ENCODE peak calls at places on chromosomes 6 and 20, in seven cellular contexts. One of them, this sample, is unnamed.

GRCh38 chr6:101226677-101227135 is 166.8 kb upstream of the GRIK2 start:
- DNase-seq in tibial artery: no peak
- DNase-seq in A549: peak; percentile 55
- DNase-seq in sigmoid colon: no peak
- DNase-seq in astrocyte: peak; percentile 0
- DNase-seq in naive thymus-derived CD4-positive, alpha-beta T cell: no peak
- DNase-seq in IMR-90: peak; percentile 3
- DNase-seq in this sample: no peak

GRCh38 chr6:154986787-154987235 is 8.3 kb upstream of the TIAM2 start:
- DNase-seq in tibial artery: no peak
- DNase-seq in A549: no peak
- DNase-seq in sigmoid colon: no peak
- DNase-seq in astrocyte: peak; percentile 58
- DNase-seq in naive thymus-derived CD4-positive, alpha-beta T cell: no peak
- DNase-seq in IMR-90: no peak
- DNase-seq in this sample: no peak

GRCh38 chr6:150142304-150142656 is 564 bp upstream of the PPP1R14C start:
- DNase-seq in tibial artery: no peak
- DNase-seq in A549: no peak
- DNase-seq in sigmoid colon: no peak
- DNase-seq in astrocyte: peak; percentile 39
- DNase-seq in naive thymus-derived CD4-positive, alpha-beta T cell: no peak
- DNase-seq in IMR-90: no peak
- DNase-seq in this sample: no peak

GRCh38 chr6:32614366-32615081 is 22.7 kb upstream of the HLA-DQA1 start:
- DNase-seq in tibial artery: no peak
- DNase-seq in A549: no peak
- DNase-seq in sigmoid colon: no peak
- DNase-seq in astrocyte: no peak
- DNase-seq in naive thymus-derived CD4-positive, alpha-beta T cell: no peak
- DNase-seq in IMR-90: no peak
- DNase-seq in this sample: no peak

GRCh38 chr6:39280247-39280731 is 33.9 kb downstream of the KCNK17 start:
- DNase-seq in tibial artery: no peak
- DNase-seq in A549: peak; percentile 44
- DNase-seq in sigmoid colon: no peak
- DNase-seq in astrocyte: no peak
- DNase-seq in naive thymus-derived CD4-positive, alpha-beta T cell: no peak
- DNase-seq in IMR-90: no peak
- DNase-seq in this sample: no peak

GRCh38 chr6:31952140-31952805 is 6.4 kb downstream of the CFB start:
- DNase-seq in tibial artery: no peak
- DNase-seq in A549: peak; percentile 43
- DNase-seq in sigmoid colon: peak; percentile 76
- DNase-seq in astrocyte: peak; percentile 22
- DNase-seq in naive thymus-derived CD4-positive, alpha-beta T cell: no peak
- DNase-seq in IMR-90: peak; percentile 63
- DNase-seq in this sample: no peak

GRCh38 chr6:33410711-33411631 is at the start of gene PHF1:
- DNase-seq in tibial artery: no peak
- DNase-seq in A549: no peak
- DNase-seq in sigmoid colon: no peak
- DNase-seq in astrocyte: peak; percentile 73
- DNase-seq in naive thymus-derived CD4-positive, alpha-beta T cell: no peak
- DNase-seq in IMR-90: peak; percentile 80
- DNase-seq in this sample: peak; percentile 76

GRCh38 chr20:8389381-8390368 is 257.6 kb downstream of the PLCB1 start:
- DNase-seq in tibial artery: no peak
- DNase-seq in A549: peak; percentile 51
- DNase-seq in sigmoid colon: no peak
- DNase-seq in astrocyte: peak; percentile 33
- DNase-seq in naive thymus-derived CD4-positive, alpha-beta T cell: peak; percentile 28
- DNase-seq in IMR-90: peak; percentile 59
- DNase-seq in this sample: no peak

GRCh38 chr20:51382986-51383821 is 159.3 kb downstream of the NFATC2 start:
- DNase-seq in tibial artery: no peak
- DNase-seq in A549: no peak
- DNase-seq in sigmoid colon: peak; percentile 72
- DNase-seq in astrocyte: no peak
- DNase-seq in naive thymus-derived CD4-positive, alpha-beta T cell: no peak
- DNase-seq in IMR-90: no peak
- DNase-seq in this sample: no peak

GRCh38 chr20:37758332-37758731 is 64.5 kb downstream of the CTNNBL1 start:
- DNase-seq in tibial artery: no peak
- DNase-seq in A549: peak; percentile 8
- DNase-seq in sigmoid colon: no peak
- DNase-seq in astrocyte: no peak
- DNase-seq in naive thymus-derived CD4-positive, alpha-beta T cell: no peak
- DNase-seq in IMR-90: no peak
- DNase-seq in this sample: no peak

GRCh38 chr20:38031957-38032356 is 1.3 kb downstream of the TTI1 start:
- DNase-seq in tibial artery: no peak
- DNase-seq in A549: no peak
- DNase-seq in sigmoid colon: no peak
- DNase-seq in astrocyte: no peak
- DNase-seq in naive thymus-derived CD4-positive, alpha-beta T cell: no peak
- DNase-seq in IMR-90: no peak
- DNase-seq in this sample: no peak

GRCh38 chr6:22558288-22558882 is 11.0 kb upstream of the HDGFL1 start:
- DNase-seq in tibial artery: no peak
- DNase-seq in A549: peak; percentile 1
- DNase-seq in sigmoid colon: no peak
- DNase-seq in astrocyte: no peak
- DNase-seq in naive thymus-derived CD4-positive, alpha-beta T cell: no peak
- DNase-seq in IMR-90: peak; percentile 21
- DNase-seq in this sample: no peak

GRCh38 chr6:17015144-17015543 is 86.7 kb upstream of the STMND1 start:
- DNase-seq in tibial artery: no peak
- DNase-seq in A549: no peak
- DNase-seq in sigmoid colon: no peak
- DNase-seq in astrocyte: peak; percentile 96
- DNase-seq in naive thymus-derived CD4-positive, alpha-beta T cell: peak; percentile 2
- DNase-seq in IMR-90: peak; percentile 89
- DNase-seq in this sample: no peak

GRCh38 chr6:134287863-134288537 is 29.9 kb downstream of the SGK1 start:
- DNase-seq in tibial artery: no peak
- DNase-seq in A549: peak; percentile 53
- DNase-seq in sigmoid colon: no peak
- DNase-seq in astrocyte: no peak
- DNase-seq in naive thymus-derived CD4-positive, alpha-beta T cell: no peak
- DNase-seq in IMR-90: peak; percentile 74
- DNase-seq in this sample: no peak

GRCh38 chr20:36604952-36605308 is 649 bp upstream of the RAB5IF start:
- DNase-seq in tibial artery: peak; percentile 71
- DNase-seq in A549: no peak
- DNase-seq in sigmoid colon: peak; percentile 77
- DNase-seq in astrocyte: no peak
- DNase-seq in naive thymus-derived CD4-positive, alpha-beta T cell: no peak
- DNase-seq in IMR-90: no peak
- DNase-seq in this sample: peak; percentile 26

GRCh38 chr6:139131736-139132285 is 3.1 kb upstream of the HECA start:
- DNase-seq in tibial artery: no peak
- DNase-seq in A549: no peak
- DNase-seq in sigmoid colon: no peak
- DNase-seq in astrocyte: no peak
- DNase-seq in naive thymus-derived CD4-positive, alpha-beta T cell: no peak
- DNase-seq in IMR-90: no peak
- DNase-seq in this sample: no peak

GRCh38 chr20:24492031-24492607 is 22.7 kb downstream of the SYNDIG1 start:
- DNase-seq in tibial artery: no peak
- DNase-seq in A549: peak; percentile 22
- DNase-seq in sigmoid colon: peak; percentile 61
- DNase-seq in astrocyte: no peak
- DNase-seq in naive thymus-derived CD4-positive, alpha-beta T cell: no peak
- DNase-seq in IMR-90: no peak
- DNase-seq in this sample: no peak

GRCh38 chr6:15329154-15329781 is 83.4 kb downstream of the JARID2 start:
- DNase-seq in tibial artery: no peak
- DNase-seq in A549: no peak
- DNase-seq in sigmoid colon: no peak
- DNase-seq in astrocyte: peak; percentile 95
- DNase-seq in naive thymus-derived CD4-positive, alpha-beta T cell: no peak
- DNase-seq in IMR-90: peak; percentile 95
- DNase-seq in this sample: no peak

GRCh38 chr20:63554361-63555278 is 661 bp downstream of the FNDC11 start:
- DNase-seq in tibial artery: no peak
- DNase-seq in A549: no peak
- DNase-seq in sigmoid colon: no peak
- DNase-seq in astrocyte: no peak
- DNase-seq in naive thymus-derived CD4-positive, alpha-beta T cell: no peak
- DNase-seq in IMR-90: no peak
- DNase-seq in this sample: no peak
- H3K4me3 ChIP-seq in tibial artery: peak overlapping the region; percentile 40
- H3K4me3 ChIP-seq in A549: peak overlapping the region; percentile 71
- H3K4me3 ChIP-seq in sigmoid colon: peak overlapping the region; percentile 55
- H3K4me3 ChIP-seq in astrocyte: no peak overlapping the region
- H3K4me3 ChIP-seq in naive thymus-derived CD4-positive, alpha-beta T cell: no peak overlapping the region
- H3K4me3 ChIP-seq in IMR-90: peak overlapping the region; percentile 63
- H3K4me3 ChIP-seq in this sample: peak overlapping the region; percentile 70

DNA sequence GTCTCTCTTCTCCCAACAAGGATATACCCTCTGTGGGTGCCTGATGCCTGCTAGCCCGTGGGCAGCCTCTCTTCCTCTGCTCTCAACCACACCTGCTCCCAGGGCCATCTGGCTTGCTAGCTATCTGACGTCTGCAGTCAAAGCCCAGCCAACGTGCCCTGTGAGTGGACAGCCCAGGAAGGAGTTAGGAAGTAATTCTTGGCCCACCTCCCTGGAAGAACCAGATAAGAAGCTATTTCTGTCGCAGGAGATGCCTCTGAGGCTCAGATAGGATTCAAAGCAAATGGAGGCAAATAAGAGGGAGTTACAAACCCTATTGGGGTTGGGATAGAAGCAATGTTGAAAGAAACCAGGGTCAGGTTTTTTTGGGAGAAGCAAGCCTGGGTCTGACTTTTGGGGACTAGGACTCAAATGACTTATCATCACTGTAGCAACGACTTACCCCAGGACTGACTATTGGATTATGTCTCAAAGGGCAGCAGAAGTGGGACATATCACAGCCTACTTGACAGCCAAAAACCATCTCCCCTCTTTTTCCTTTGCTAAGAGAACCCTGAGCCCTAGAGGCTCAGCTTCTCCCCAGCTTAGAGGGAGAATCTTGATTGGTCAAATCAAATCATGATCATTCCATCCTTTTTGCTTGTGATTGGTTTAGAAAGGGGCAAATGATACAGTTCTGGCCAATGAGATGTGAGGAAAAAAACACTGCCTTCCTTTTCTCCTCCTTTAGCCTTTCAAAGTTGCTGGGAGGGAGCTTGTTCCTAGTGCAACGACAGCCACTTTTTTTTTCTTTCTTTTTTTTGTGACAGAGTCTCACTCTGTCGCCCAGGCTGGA is 18.0 kb upstream of the CDK5RAP1 start:
- DNase-seq in tibial artery: peak; percentile 85
- DNase-seq in A549: no peak
- DNase-seq in sigmoid colon: no peak
- DNase-seq in astrocyte: peak; percentile 66
- DNase-seq in naive thymus-derived CD4-positive, alpha-beta T cell: no peak
- DNase-seq in IMR-90: peak; percentile 49
- DNase-seq in this sample: no peak
- H3K27ac ChIP-seq in tibial artery: peak overlapping the region; percentile 45
- H3K27ac ChIP-seq in A549: no peak overlapping the region
- H3K27ac ChIP-seq in sigmoid colon: no peak overlapping the region
- H3K27ac ChIP-seq in astrocyte: no peak overlapping the region
- H3K27ac ChIP-seq in naive thymus-derived CD4-positive, alpha-beta T cell: no peak overlapping the region
- H3K27ac ChIP-seq in IMR-90: no peak overlapping the region
- H3K27ac ChIP-seq in this sample: no peak overlapping the region

GRCh38 chr20:16758459-16759160 is 10.5 kb downstream of the OTOR start:
- DNase-seq in tibial artery: no peak
- DNase-seq in A549: no peak
- DNase-seq in sigmoid colon: no peak
- DNase-seq in astrocyte: no peak
- DNase-seq in naive thymus-derived CD4-positive, alpha-beta T cell: no peak
- DNase-seq in IMR-90: no peak
- DNase-seq in this sample: no peak

GRCh38 chr20:16764560-16764959 is 16.4 kb downstream of the OTOR start:
- DNase-seq in tibial artery: no peak
- DNase-seq in A549: no peak
- DNase-seq in sigmoid colon: no peak
- DNase-seq in astrocyte: no peak
- DNase-seq in naive thymus-derived CD4-positive, alpha-beta T cell: no peak
- DNase-seq in IMR-90: no peak
- DNase-seq in this sample: no peak

GRCh38 chr20:16759161-16759523 is 11.0 kb downstream of the OTOR start:
- DNase-seq in tibial artery: no peak
- DNase-seq in A549: no peak
- DNase-seq in sigmoid colon: no peak
- DNase-seq in astrocyte: no peak
- DNase-seq in naive thymus-derived CD4-positive, alpha-beta T cell: no peak
- DNase-seq in IMR-90: no peak
- DNase-seq in this sample: no peak

GRCh38 chr20:16761305-16761829 is 13.2 kb downstream of the OTOR start:
- DNase-seq in tibial artery: no peak
- DNase-seq in A549: peak; percentile 83
- DNase-seq in sigmoid colon: no peak
- DNase-seq in astrocyte: peak; percentile 44
- DNase-seq in naive thymus-derived CD4-positive, alpha-beta T cell: peak; percentile 58
- DNase-seq in IMR-90: peak; percentile 75
- DNase-seq in this sample: peak; percentile 36

GRCh38 chr20:16760431-16761304 is 12.5 kb downstream of the OTOR start:
- DNase-seq in tibial artery: no peak
- DNase-seq in A549: no peak
- DNase-seq in sigmoid colon: no peak
- DNase-seq in astrocyte: no peak
- DNase-seq in naive thymus-derived CD4-positive, alpha-beta T cell: no peak
- DNase-seq in IMR-90: no peak
- DNase-seq in this sample: peak; percentile 75
- H3K4me3 ChIP-seq in tibial artery: no peak overlapping the region
- H3K4me3 ChIP-seq in A549: no peak overlapping the region
- H3K4me3 ChIP-seq in sigmoid colon: no peak overlapping the region
- H3K4me3 ChIP-seq in astrocyte: no peak overlapping the region
- H3K4me3 ChIP-seq in naive thymus-derived CD4-positive, alpha-beta T cell: no peak overlapping the region
- H3K4me3 ChIP-seq in IMR-90: no peak overlapping the region
- H3K4me3 ChIP-seq in this sample: no peak overlapping the region

GRCh38 chr6:45920819-45921511 is 94.7 kb downstream of the CLIC5 start:
- DNase-seq in tibial artery: no peak
- DNase-seq in A549: no peak
- DNase-seq in sigmoid colon: no peak
- DNase-seq in astrocyte: no peak
- DNase-seq in naive thymus-derived CD4-positive, alpha-beta T cell: no peak
- DNase-seq in IMR-90: no peak
- DNase-seq in this sample: no peak

GRCh38 chr6:45917439-45917838 is 98.2 kb downstream of the CLIC5 start:
- DNase-seq in tibial artery: no peak
- DNase-seq in A549: no peak
- DNase-seq in sigmoid colon: no peak
- DNase-seq in astrocyte: no peak
- DNase-seq in naive thymus-derived CD4-positive, alpha-beta T cell: no peak
- DNase-seq in IMR-90: no peak
- DNase-seq in this sample: no peak

GRCh38 chr6:45915776-45916348 is 99.8 kb downstream of the CLIC5 start:
- DNase-seq in tibial artery: no peak
- DNase-seq in A549: no peak
- DNase-seq in sigmoid colon: no peak
- DNase-seq in astrocyte: no peak
- DNase-seq in naive thymus-derived CD4-positive, alpha-beta T cell: no peak
- DNase-seq in IMR-90: no peak
- DNase-seq in this sample: peak; percentile 42

GRCh38 chr6:45911691-45912090 is 104.0 kb downstream of the CLIC5 start:
- DNase-seq in tibial artery: no peak
- DNase-seq in A549: no peak
- DNase-seq in sigmoid colon: no peak
- DNase-seq in astrocyte: no peak
- DNase-seq in naive thymus-derived CD4-positive, alpha-beta T cell: no peak
- DNase-seq in IMR-90: no peak
- DNase-seq in this sample: no peak

GRCh38 chr6:45916692-45917091 is 99.0 kb downstream of the CLIC5 start:
- DNase-seq in tibial artery: no peak
- DNase-seq in A549: no peak
- DNase-seq in sigmoid colon: no peak
- DNase-seq in astrocyte: no peak
- DNase-seq in naive thymus-derived CD4-positive, alpha-beta T cell: no peak
- DNase-seq in IMR-90: no peak
- DNase-seq in this sample: no peak
- H3K27ac ChIP-seq in tibial artery: no peak overlapping the region
- H3K27ac ChIP-seq in A549: no peak overlapping the region
- H3K27ac ChIP-seq in sigmoid colon: no peak overlapping the region
- H3K27ac ChIP-seq in astrocyte: no peak overlapping the region
- H3K27ac ChIP-seq in naive thymus-derived CD4-positive, alpha-beta T cell: no peak overlapping the region
- H3K27ac ChIP-seq in IMR-90: no peak overlapping the region
- H3K27ac ChIP-seq in this sample: peak overlapping the region; percentile 63